ENCODE peak calls at places on chromosomes 11 and 22, in five cellular contexts. D is AG20443; W is activated naive CD8-positive, alpha-beta T cell treated with anti-CD3 and anti-CD28 coated beads for 36 hours; X is ureter; K is stimulated activated CD4-positive, alpha-beta T cell treated with anti-CD3 and anti-CD28 coated beads, Interleukin-2, amount 100 ng/mL, for 48 hours. B is an unnamed sample.

GRCh38 chr22:38069372-38070249 is 12.4 kb downstream of the PICK1 start:
- DNase-seq in D (peak; percentile 60), W (no peak), X (peak; percentile 71), K (no peak), B (no peak)

GRCh38 chr11:70437111-70437784 is 38.9 kb downstream of the CTTN start:
- DNase-seq in D (no peak), W (no peak), X (no peak), K (no peak), B (no peak)

GRCh38 chr11:111634981-111635705 is 32.9 kb downstream of the SIK2 start:
- DNase-seq in D (no peak), W (no peak), X (no peak), K (no peak), B (no peak)

GRCh38 chr11:117833401-117833891 is 8.9 kb upstream of the FXYD2 start:
- DNase-seq in D (no peak), W (no peak), X (peak; percentile 92), K (no peak), B (no peak)

GRCh38 chr11:94649925-94650623 is 82.9 kb downstream of the PIWIL4 start:
- DNase-seq in D (no peak), W (no peak), X (no peak), K (no peak), B (no peak)

GRCh38 chr22:39519681-39520053 is 695 bp upstream of the ATF4 start:
- DNase-seq in D (peak; percentile 72), W (no peak), X (no peak), K (no peak), B (peak; percentile 74)

GRCh38 chr11:18615628-18616392 is 16.2 kb downstream of the MISFA start:
- DNase-seq in D (no peak), W (no peak), X (no peak), K (no peak), B (no peak)

GRCh38 chr11:113730887-113731726 is 25.0 kb upstream of the TMPRSS5 start:
- DNase-seq in D (peak; percentile 77), W (no peak), X (no peak), K (no peak), B (no peak)

GRCh38 chr11:96092511-96092910 is 168.6 kb upstream of the MTMR2 start:
- DNase-seq in D (no peak), W (no peak), X (no peak), K (no peak), B (no peak)

GRCh38 chr11:19279455-19279854 is 38.7 kb upstream of the E2F8 start:
- DNase-seq in D (no peak), W (no peak), X (no peak), K (no peak), B (no peak)

GRCh38 chr22:29748248-29748893 is 18.4 kb downstream of the ZMAT5 start:
- DNase-seq in D (peak; percentile 40), W (no peak), X (no peak), K (no peak), B (no peak)

GRCh38 chr11:133968300-133968699 is 11.5 kb upstream of the IGSF9B start:
- DNase-seq in D (no peak), W (no peak), X (no peak), K (no peak), B (no peak)

GRCh38 chr11:130638048-130638447 is 189.6 kb downstream of the ADAMTS15 start:
- DNase-seq in D (no peak), W (no peak), X (no peak), K (no peak), B (no peak)

GRCh38 chr11:126817096-126817495 is 183.5 kb downstream of the KIRREL3 start:
- DNase-seq in D (peak; percentile 34), W (no peak), X (no peak), K (no peak), B (no peak)

GRCh38 chr11:107705027-107705426 is 6.8 kb downstream of the SLN start:
- DNase-seq in D (peak; percentile 78), W (no peak), X (no peak), K (no peak), B (no peak)